ENCODE peak calls at places on chromosomes 1 and 21, in five cellular contexts. D is HepG2, H is A549, J is IMR-90, K is HEK293T. U is an unnamed sample.

GRCh38 chr1:244209955-244210354 is 158.9 kb downstream of the ZBTB18 start:
- DNase-seq in H (no peak), K (no peak), D (no peak), J (no peak), U (no peak)

GRCh38 chr1:71086331-71086730 is 5.5 kb upstream of the ZRANB2 start:
- DNase-seq in J (peak; percentile 85), H (no peak), D (no peak), K (no peak), U (no peak)

GRCh38 chr1:51237714-51238403 is 1.8 kb downstream of the RNF11 start:
- DNase-seq in H (no peak), K (no peak), J (peak; percentile 69), D (no peak), U (no peak)

GRCh38 chr1:94068831-94069648 is 51.9 kb downstream of the ABCA4 start:
- DNase-seq in D (peak; percentile 87), H (peak; percentile 47), J (peak; percentile 86), K (peak; percentile 41), U (no peak)

GRCh38 chr1:110674337-110675059 is at the start of gene KCNA3:
- DNase-seq in K (peak; percentile 81), J (no peak), D (no peak), H (no peak), U (no peak)

GRCh38 chr1:97898948-97899347 is 21.9 kb downstream of the DPYD start:
- DNase-seq in J (peak; percentile 36), K (no peak), D (no peak), H (no peak), U (no peak)

GRCh38 chr1:170935231-170935630 is at the start of gene MROH9:
- DNase-seq in K (no peak), D (no peak), J (no peak), H (no peak), U (no peak)

GRCh38 chr1:248914982-248915381 is 8.9 kb downstream of the PGBD2 start:
- DNase-seq in K (no peak), J (no peak), D (no peak), H (no peak), U (no peak)

GRCh38 chr21:18646114-18646513 is 242.5 kb upstream of the TMPRSS15 start:
- DNase-seq in J (no peak), D (no peak), H (no peak), K (no peak), U (no peak)

GRCh38 chr1:37478890-37479254 is 4.5 kb downstream of the ZC3H12A start:
- DNase-seq in J (peak; percentile 50), D (peak; percentile 41), K (no peak), H (no peak), U (no peak)

GRCh38 chr1:118185083-118185899 is at the start of gene SPAG17:
- DNase-seq in H (peak; percentile 4), J (peak; percentile 21), D (no peak), K (peak; percentile 82), U (no peak)

GRCh38 chr1:6261615-6261995 is 707 bp upstream of the GPR153 start:
- DNase-seq in D (no peak), H (no peak), K (no peak), J (no peak), U (no peak)

GRCh38 chr1:157597959-157598667 is at the start of gene FCRL4:
- DNase-seq in K (no peak), J (no peak), D (no peak), H (no peak), U (peak; percentile 66)

GRCh38 chr1:28782011-28782410 is 30.0 kb upstream of the OPRD1 start:
- DNase-seq in J (no peak), H (no peak), K (no peak), D (no peak), U (no peak)

GRCh38 chr1:205922806-205923205 is 20.4 kb downstream of the SLC26A9 start:
- DNase-seq in H (no peak), K (no peak), D (no peak), J (no peak), U (no peak)

GRCh38 chr1:10338611-10339010 is 60.3 kb upstream of the PGD start:
- DNase-seq in J (no peak), H (no peak), D (no peak), K (no peak), U (no peak)

GRCh38 chr1:227318852-227319607 is 738 bp upstream of the CDC42BPA start:
- DNase-seq in K (peak; percentile 63), J (peak; percentile 56), D (peak; percentile 45), H (peak; percentile 51), U (no peak)

GRCh38 chr1:7042322-7043231 is 257.3 kb downstream of the CAMTA1 start:
- DNase-seq in K (peak; percentile 38), H (peak; percentile 50), D (peak; percentile 12), J (peak; percentile 57), U (no peak)

GRCh38 chr1:86396503-86396900 is 379 bp upstream of the ODF2L start:
- DNase-seq in H (no peak), J (no peak), D (no peak), K (no peak), U (no peak)

GRCh38 chr1:85240174-85240601 is 19.3 kb downstream of the C1orf52 start:
- DNase-seq in D (no peak), K (no peak), J (peak; percentile 18), H (no peak), U (no peak)

GRCh38 chr1:166988976-166989515 is at the start of gene MAEL:
- DNase-seq in D (no peak), K (no peak), J (no peak), H (no peak), U (no peak)

GRCh38 chr21:26119906-26120305 is 50.7 kb downstream of the APP start:
- DNase-seq in D (no peak), H (no peak), J (no peak), K (no peak), U (no peak)

GRCh38 chr1:38151399-38151798 is 104.8 kb upstream of the POU3F1 start:
- DNase-seq in K (no peak), J (no peak), H (no peak), D (no peak), U (peak; percentile 35)

GRCh38 chr1:6523566-6523965 is 30.7 kb downstream of the NOL9 start:
- DNase-seq in H (peak; percentile 64), D (peak; percentile 65), J (peak; percentile 37), K (peak; percentile 68), U (no peak)

GRCh38 chr1:223775054-223775453 is 62.7 kb downstream of the CAPN2 start:
- DNase-seq in K (no peak), J (peak; percentile 30), H (no peak), D (no peak), U (no peak)

GRCh38 chr1:230232352-230232751 is 165.3 kb downstream of the GALNT2 start:
- DNase-seq in H (no peak), K (no peak), J (peak; percentile 10), D (no peak), U (no peak)

GRCh38 chr1:155120253-155120652 is 7.4 kb upstream of the EFNA1 start:
- DNase-seq in J (no peak), D (no peak), K (no peak), H (no peak), U (no peak)

GRCh38 chr1:116870322-116870721 is 39.4 kb upstream of the PTGFRN start:
- DNase-seq in J (no peak), K (no peak), D (no peak), H (no peak), U (no peak)

GRCh38 chr1:245538671-245539070 is 383.9 kb downstream of the KIF26B start:
- DNase-seq in H (no peak), K (no peak), D (no peak), J (no peak), U (no peak)

GRCh38 chr1:1091344-1092148 is 17.4 kb upstream of the RNF223 start:
- DNase-seq in D (no peak), J (no peak), K (peak; percentile 57), H (no peak), U (no peak)

GRCh38 chr1:47172782-47173181 is 17.1 kb downstream of the PDZK1IP1 start:
- DNase-seq in K (no peak), J (no peak), D (no peak), H (no peak), U (no peak)

GRCh38 chr1:54559111-54559548 is 11.1 kb downstream of the ACOT11 start:
- DNase-seq in D (no peak), H (no peak), J (no peak), K (no peak), U (no peak)

GRCh38 chr1:85328713-85329376 is 52.4 kb upstream of the BCL10 start:
- DNase-seq in J (peak; percentile 99), D (peak; percentile 97), H (peak; percentile 77), K (no peak), U (no peak)

GRCh38 chr1:78437393-78437792 is 53.4 kb upstream of the PTGFR start:
- DNase-seq in H (no peak), J (peak; percentile 27), D (no peak), K (no peak), U (no peak)

GRCh38 chr1:161487483-161487827 is 17.8 kb upstream of the FCGR2A start:
- DNase-seq in H (no peak), J (peak; percentile 69), K (no peak), D (no peak), U (no peak)
- TF ChIP-seq BHLHE40 in H (no peak), J (no peak), K (no peak), D (no peak), U (no peak)

GRCh38 chr1:98920441-98921110 is 84.1 kb downstream of the PLPPR5 start:
- DNase-seq in J (peak; percentile 77), K (no peak), H (no peak), D (no peak), U (no peak)
- TF ChIP-seq BHLHE40 in J (no peak), K (no peak), H (no peak), D (no peak), U (no peak)

GRCh38 chr1:41733021-41733420 is 185.7 kb downstream of the HIVEP3 start:
- DNase-seq in K (no peak), D (no peak), J (no peak), H (no peak), U (no peak)

GRCh38 chr1:41735139-41735538 is 183.6 kb downstream of the HIVEP3 start:
- DNase-seq in D (no peak), H (no peak), K (no peak), J (no peak), U (no peak)

GRCh38 chr1:41733725-41734124 is 185.0 kb downstream of the HIVEP3 start:
- DNase-seq in D (no peak), H (no peak), K (no peak), J (no peak), U (no peak)

GRCh38 chr1:41735587-41736290 is 183.0 kb downstream of the HIVEP3 start:
- DNase-seq in K (no peak), D (no peak), H (no peak), J (no peak), U (no peak)

GRCh38 chr1:41734201-41734915 is 184.4 kb downstream of the HIVEP3 start:
- DNase-seq in D (no peak), K (no peak), H (no peak), J (no peak), U (no peak)
- TF ChIP-seq BHLHE40 in D (no peak), K (no peak), H (no peak), J (no peak), U (no peak)

DNA sequence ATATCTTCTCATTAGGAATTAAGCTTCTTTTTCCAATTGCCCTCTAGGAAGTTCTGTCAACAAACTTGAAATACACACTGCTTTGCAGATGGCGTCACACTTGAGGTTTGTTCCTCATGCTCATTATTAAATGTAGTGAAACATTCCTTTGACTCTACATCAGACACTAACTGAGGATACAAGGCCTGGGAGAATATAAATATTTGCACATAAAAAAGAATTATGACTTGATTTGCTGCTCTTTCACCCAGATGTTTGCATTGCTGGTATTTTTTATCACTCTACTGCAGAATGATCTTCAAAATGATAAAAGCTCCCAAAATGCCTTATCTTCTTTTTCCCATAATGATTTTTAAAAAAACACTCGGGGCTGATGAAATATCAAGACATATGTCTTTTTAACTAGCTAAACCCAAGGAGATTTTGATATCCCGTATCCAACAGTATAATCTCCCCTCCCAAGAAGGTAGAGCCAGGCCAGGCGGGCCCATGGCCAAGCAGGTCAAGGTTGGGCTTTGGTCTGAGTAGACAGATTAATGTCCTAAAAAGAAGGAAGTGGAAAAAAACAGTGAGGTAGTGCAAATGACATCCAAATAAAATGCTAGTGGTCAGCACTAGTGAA is 264.6 kb downstream of the HHIPL2 start:
- DNase-seq in K (no peak), J (peak; percentile 99), D (no peak), H (no peak), U (no peak)
- TF ChIP-seq BHLHE40 in K (no peak), J (no peak), D (no peak), H (no peak), U (no peak)

U was measured in GM12878.